ENCODE peak calls at places on chromosome 7, in ten cellular contexts. H is stomach, Y is transverse colon, L is upper lobe of left lung, X is esophagus muscularis mucosa, C is GM12878, B is suprapubic skin, I is Panc1, N is SK-N-SH, O is spleen. R is an unnamed sample.

GRCh38 chr7:49773939-49774458 is 561 bp downstream of the VWC2 start:
- DNase-seq in H (no peak), Y (no peak), L (no peak), X (no peak), C (no peak), B (no peak), I (no peak), N (peak), O (no peak), R (no peak)

GRCh38 chr7:39672176-39672575 is 48.8 kb downstream of the RALA start:
- DNase-seq in H (no peak), Y (no peak), L (no peak), X (no peak), C (no peak), B (no peak), I (no peak), N (no peak), O (no peak), R (no peak)

GRCh38 chr7:54701982-54702381 is 57.0 kb downstream of the SEC61G start:
- DNase-seq in H (no peak), Y (no peak), L (no peak), X (peak), C (no peak), B (no peak), I (no peak), N (no peak), O (no peak), R (no peak)

GRCh38 chr7:22842383-22842903 is 19.8 kb upstream of the TOMM7 start:
- DNase-seq in H (no peak), Y (no peak), L (no peak), X (no peak), C (no peak), B (no peak), I (no peak), N (no peak), O (no peak), R (no peak)

GRCh38 chr7:5212633-5213285 is 22.7 kb downstream of the WIPI2 start:
- DNase-seq in H (no peak), Y (no peak), L (no peak), X (no peak), C (no peak), B (peak), I (no peak), N (no peak), O (peak), R (no peak)

GRCh38 chr7:11699666-11700065 is 132.3 kb downstream of the THSD7A start:
- DNase-seq in H (no peak), Y (no peak), L (no peak), X (no peak), C (no peak), B (no peak), I (no peak), N (no peak), O (no peak), R (no peak)

GRCh38 chr7:104149822-104150221 is 58.0 kb downstream of the ORC5 start:
- DNase-seq in H (no peak), Y (no peak), L (no peak), X (no peak), C (no peak), B (no peak), I (no peak), N (no peak), O (no peak), R (no peak)

GRCh38 chr7:37433166-37433565 is 15.5 kb downstream of the ELMO1 start:
- DNase-seq in H (no peak), Y (no peak), L (no peak), X (no peak), C (no peak), B (no peak), I (no peak), N (no peak), O (no peak), R (no peak)

GRCh38 chr7:118350260-118350659 is 125.8 kb downstream of the ANKRD7 start:
- DNase-seq in H (no peak), Y (no peak), L (no peak), X (no peak), C (no peak), B (no peak), I (no peak), N (no peak), O (no peak), R (no peak)

GRCh38 chr7:149423441-149423970 is 37.4 kb downstream of the ZNF777 start:
- DNase-seq in H (no peak), Y (no peak), L (peak), X (peak), C (no peak), B (no peak), I (no peak), N (no peak), O (no peak), R (no peak)

GRCh38 chr7:1114505-1114904 is 26.6 kb downstream of the GPER1 start:
- DNase-seq in H (no peak), Y (no peak), L (no peak), X (no peak), C (no peak), B (no peak), I (no peak), N (no peak), O (peak), R (no peak)

GRCh38 chr7:91847881-91848599 is 32.5 kb downstream of the MTERF1 start:
- DNase-seq in H (no peak), Y (no peak), L (no peak), X (no peak), C (no peak), B (no peak), I (no peak), N (no peak), O (no peak), R (peak)

GRCh38 chr7:2138146-2138765 is 94.5 kb downstream of the MAD1L1 start:
- DNase-seq in H (no peak), Y (peak), L (no peak), X (no peak), C (peak), B (no peak), I (no peak), N (peak), O (peak), R (peak)

GRCh38 chr7:20596653-20597052 is 18.8 kb upstream of the ABCB5 start:
- DNase-seq in H (no peak), Y (no peak), L (no peak), X (no peak), C (no peak), B (no peak), I (peak), N (no peak), O (no peak), R (no peak)

GRCh38 chr7:81776972-81777371 is 7.1 kb upstream of the HGF start:
- DNase-seq in H (no peak), Y (no peak), L (no peak), X (no peak), C (no peak), B (no peak), I (no peak), N (no peak), O (no peak), R (no peak)

GRCh38 chr7:152899482-152900166 is 140.1 kb downstream of the ACTR3B start:
- DNase-seq in H (peak), Y (no peak), L (peak), X (no peak), C (no peak), B (no peak), I (no peak), N (no peak), O (no peak), R (no peak)

GRCh38 chr7:44152971-44153947 is 12.1 kb upstream of the MYL7 start:
- DNase-seq in H (no peak), Y (no peak), L (no peak), X (no peak), C (no peak), B (no peak), I (no peak), N (no peak), O (no peak), R (no peak)

GRCh38 chr7:71220210-71220695 is 88.3 kb downstream of the GALNT17 start:
- DNase-seq in H (no peak), Y (no peak), L (no peak), X (no peak), C (no peak), B (no peak), I (no peak), N (no peak), O (no peak), R (no peak)

GRCh38 chr7:91007371-91007770 is 256.9 kb upstream of the FZD1 start:
- DNase-seq in H (no peak), Y (no peak), L (no peak), X (no peak), C (no peak), B (no peak), I (no peak), N (no peak), O (no peak), R (no peak)

GRCh38 chr7:133957860-133958259 is 169.3 kb upstream of the LRGUK start:
- DNase-seq in H (no peak), Y (no peak), L (no peak), X (no peak), C (no peak), B (no peak), I (no peak), N (peak), O (no peak), R (no peak)

GRCh38 chr7:157027568-157028527 is 17.4 kb upstream of the MNX1 start:
- DNase-seq in H (no peak), Y (no peak), L (no peak), X (no peak), C (no peak), B (peak), I (no peak), N (peak), O (peak), R (no peak)

GRCh38 chr7:95725170-95725569 is 47.2 kb upstream of the DYNC1I1 start:
- DNase-seq in H (no peak), Y (no peak), L (no peak), X (no peak), C (no peak), B (no peak), I (no peak), N (no peak), O (no peak), R (no peak)

GRCh38 chr7:4226166-4226857 is 455.8 kb upstream of the FOXK1 start:
- DNase-seq in H (no peak), Y (no peak), L (no peak), X (no peak), C (no peak), B (no peak), I (no peak), N (no peak), O (no peak), R (no peak)

GRCh38 chr7:44377134-44377463 is 51.7 kb upstream of the CAMK2B start:
- DNase-seq in H (no peak), Y (no peak), L (no peak), X (peak), C (no peak), B (no peak), I (no peak), N (no peak), O (peak), R (no peak)

GRCh38 chr7:73909996-73910395 is 49.0 kb downstream of the TMEM270 start:
- DNase-seq in H (peak), Y (no peak), L (no peak), X (no peak), C (no peak), B (peak), I (no peak), N (no peak), O (peak), R (no peak)

GRCh38 chr7:126211875-126212274 is 1040.9 kb downstream of the GRM8 start:
- DNase-seq in H (no peak), Y (no peak), L (no peak), X (no peak), C (no peak), B (no peak), I (no peak), N (no peak), O (no peak), R (no peak)

GRCh38 chr7:36278767-36279171 is 110.9 kb upstream of the ANLN start:
- DNase-seq in H (no peak), Y (no peak), L (no peak), X (peak), C (no peak), B (no peak), I (no peak), N (peak), O (no peak), R (no peak)

GRCh38 chr7:134996097-134996550 is 9.8 kb downstream of the AGBL3 start:
- DNase-seq in H (no peak), Y (peak), L (no peak), X (no peak), C (peak), B (no peak), I (no peak), N (peak), O (no peak), R (no peak)

GRCh38 chr7:136009488-136010079 is 32.4 kb upstream of the MTPN start:
- DNase-seq in H (no peak), Y (no peak), L (no peak), X (no peak), C (no peak), B (no peak), I (peak), N (peak), O (no peak), R (no peak)

GRCh38 chr7:143305423-143306070 is 10.4 kb upstream of the CLCN1 start:
- DNase-seq in H (peak), Y (peak), L (peak), X (no peak), C (no peak), B (no peak), I (no peak), N (peak), O (peak), R (no peak)

GRCh38 chr7:11655163-11655562 is 176.8 kb downstream of the THSD7A start:
- DNase-seq in H (no peak), Y (no peak), L (no peak), X (no peak), C (no peak), B (no peak), I (no peak), N (no peak), O (no peak), R (no peak)

GRCh38 chr7:2460188-2460587 is 16.0 kb downstream of the GRIFIN start:
- DNase-seq in H (no peak), Y (no peak), L (no peak), X (no peak), C (no peak), B (no peak), I (no peak), N (no peak), O (no peak), R (no peak)

GRCh38 chr7:6497637-6497905 is 49.8 kb upstream of the DAGLB start:
- DNase-seq in H (no peak), Y (no peak), L (no peak), X (no peak), C (no peak), B (no peak), I (no peak), N (peak), O (no peak), R (no peak)

GRCh38 chr7:74480861-74481417 is 27.2 kb downstream of the GTF2IRD1 start:
- DNase-seq in H (peak), Y (peak), L (peak), X (no peak), C (no peak), B (peak), I (no peak), N (no peak), O (peak), R (peak)

GRCh38 chr7:129949292-129950133 is 3.2 kb downstream of the UBE2H start:
- DNase-seq in H (no peak), Y (peak), L (no peak), X (no peak), C (peak), B (peak), I (no peak), N (peak), O (no peak), R (no peak)

GRCh38 chr7:122515404-122515803 is 183.5 kb downstream of the RNF133 start:
- DNase-seq in H (no peak), Y (no peak), L (no peak), X (no peak), C (no peak), B (no peak), I (no peak), N (no peak), O (no peak), R (no peak)

DNA sequence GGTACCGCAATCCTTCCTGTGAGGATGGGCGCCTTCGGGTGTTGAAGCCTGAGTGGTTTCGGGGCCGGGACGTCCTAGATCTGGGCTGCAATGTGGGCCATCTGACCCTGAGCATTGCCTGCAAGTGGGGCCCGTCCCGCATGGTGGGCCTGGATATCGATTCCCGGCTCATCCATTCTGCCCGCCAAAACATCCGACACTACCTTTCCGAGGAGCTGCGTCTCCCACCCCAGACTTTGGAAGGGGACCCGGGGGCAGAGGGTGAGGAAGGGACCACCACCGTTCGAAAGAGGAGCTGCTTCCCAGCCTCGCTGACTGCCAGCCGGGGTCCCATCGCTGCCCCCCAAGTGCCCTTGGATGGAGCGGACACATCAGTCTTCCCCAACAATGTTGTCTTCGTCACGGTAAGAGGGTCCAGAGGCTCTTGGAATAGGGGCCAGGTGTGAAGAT is 1.7 kb downstream of the MEPCE start:
- DNase-seq in H (no peak), Y (no peak), L (no peak), X (no peak), C (no peak), B (no peak), I (no peak), N (no peak), O (peak), R (no peak)
- TF ChIP-seq POLR2AphosphoS5 in H (no peak), Y (no peak), L (no peak), X (no peak), C (no peak), B (no peak), I (no peak), N (no peak), O (peak), R (no peak)

GRCh38 chr7:48337781-48338180 is 166.5 kb downstream of the ABCA13 start:
- DNase-seq in H (no peak), Y (no peak), L (no peak), X (no peak), C (no peak), B (no peak), I (no peak), N (no peak), O (no peak), R (no peak)

GRCh38 chr7:48337012-48337621 is 165.9 kb downstream of the ABCA13 start:
- DNase-seq in H (no peak), Y (no peak), L (no peak), X (no peak), C (no peak), B (no peak), I (peak), N (peak), O (no peak), R (no peak)
- TF ChIP-seq CTCF in H (no peak), Y (no peak), L (no peak), X (no peak), C (peak), B (peak), I (peak), N (peak), O (peak), R (peak)

GRCh38 chr7:140539466-140539865 is 60.2 kb upstream of the MKRN1 start:
- DNase-seq in H (no peak), Y (no peak), L (no peak), X (no peak), C (no peak), B (no peak), I (no peak), N (no peak), O (peak), R (no peak)

GRCh38 chr7:140540142-140540777 is 61.0 kb upstream of the MKRN1 start:
- DNase-seq in H (no peak), Y (no peak), L (no peak), X (no peak), C (no peak), B (no peak), I (no peak), N (no peak), O (peak), R (no peak)

GRCh38 chr7:140542226-140542625 is 62.9 kb upstream of the MKRN1 start:
- DNase-seq in H (no peak), Y (no peak), L (no peak), X (no peak), C (no peak), B (no peak), I (no peak), N (no peak), O (peak), R (no peak)

GRCh38 chr7:140541176-140541512 is 61.8 kb upstream of the MKRN1 start:
- DNase-seq in H (no peak), Y (no peak), L (no peak), X (no peak), C (no peak), B (no peak), I (no peak), N (no peak), O (peak), R (no peak)

GRCh38 chr7:140541513-140542192 is 62.3 kb upstream of the MKRN1 start:
- DNase-seq in H (peak), Y (peak), L (no peak), X (no peak), C (no peak), B (no peak), I (peak), N (peak), O (peak), R (no peak)
- TF ChIP-seq POLR2AphosphoS5 in H (no peak), Y (no peak), L (no peak), X (peak), C (no peak), B (no peak), I (no peak), N (peak), O (peak), R (no peak)

GRCh38 chr7:151379534-151380198 is 30.2 kb downstream of the WDR86 start:
- DNase-seq in H (no peak), Y (no peak), L (no peak), X (no peak), C (no peak), B (peak), I (no peak), N (peak), O (peak), R (no peak)
- TF ChIP-seq CTCF in H (no peak), Y (no peak), L (no peak), X (no peak), C (no peak), B (no peak), I (no peak), N (no peak), O (no peak), R (no peak)

GRCh38 chr7:32892521-32893224 is 1.1 kb upstream of the KBTBD2 start:
- DNase-seq in H (peak), Y (peak), L (peak), X (no peak), C (no peak), B (peak), I (no peak), N (peak), O (peak), R (no peak)

GRCh38 chr7:32891800-32892520 is 400 bp upstream of the KBTBD2 start:
- DNase-seq in H (peak), Y (peak), L (peak), X (peak), C (peak), B (peak), I (no peak), N (peak), O (peak), R (peak)

GRCh38 chr7:32890010-32890552 is 1.5 kb downstream of the KBTBD2 start:
- DNase-seq in H (no peak), Y (no peak), L (peak), X (no peak), C (no peak), B (no peak), I (no peak), N (no peak), O (no peak), R (peak)

GRCh38 chr7:32891046-32891799 is at the start of gene KBTBD2:
- DNase-seq in H (peak), Y (peak), L (peak), X (peak), C (no peak), B (peak), I (no peak), N (peak), O (peak), R (peak)

DNA sequence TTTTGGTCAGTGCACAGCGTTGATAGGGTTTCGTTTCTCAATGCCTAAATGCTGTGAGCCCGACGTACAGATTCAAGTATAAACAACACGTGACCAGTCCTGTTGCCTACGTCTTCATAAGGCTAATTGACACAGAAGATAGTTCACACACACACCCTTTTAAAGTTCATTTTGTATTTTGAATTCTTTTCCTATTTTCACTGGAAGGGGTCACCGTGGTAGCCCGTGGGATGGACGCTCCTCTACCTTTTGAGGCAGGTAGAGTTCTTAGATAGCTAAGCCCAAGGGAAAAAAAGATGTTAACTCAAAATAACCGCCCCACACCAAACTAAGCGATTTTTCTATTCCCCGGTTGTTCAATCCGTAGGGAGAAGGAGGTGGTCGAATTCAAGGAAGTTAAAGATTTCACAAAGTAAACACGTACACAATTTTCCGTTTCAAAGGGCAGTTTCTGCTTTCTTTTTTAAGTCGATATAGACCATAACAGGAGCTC is 961 bp downstream of the KBTBD2 start:
- DNase-seq in H (no peak), Y (peak), L (peak), X (no peak), C (peak), B (no peak), I (no peak), N (peak), O (no peak), R (peak)
- TF ChIP-seq POLR2AphosphoS5 in H (peak), Y (peak), L (peak), X (peak), C (peak), B (no peak), I (no peak), N (no peak), O (no peak), R (no peak)